ENCODE peak calls at places on chromosomes 1 and 21, in eight cellular contexts. J is HCEC 1CT, K is AG08396, Q is left ventricle myocardium inferior, M is NCI-H1105, A is NCI-H1436, X is GM23248, H is AG04450. Z is an unnamed sample.

GRCh38 chr1:59375321-59376220 is 78.7 kb downstream of the FGGY start:
- DNase-seq in J (peak), K (peak), Q (no peak), M (no peak), A (no peak), X (peak), H (peak), Z (peak)

GRCh38 chr1:31112223-31112622 is 46.7 kb upstream of the PUM1 start:
- DNase-seq in J (no peak), K (no peak), Q (no peak), M (no peak), A (no peak), X (no peak), H (no peak), Z (no peak)

GRCh38 chr1:223022641-223023473 is 120.2 kb downstream of the TLR5 start:
- DNase-seq in J (no peak), K (no peak), Q (peak), M (no peak), A (no peak), X (no peak), H (no peak), Z (peak)

GRCh38 chr1:66478116-66478515 is 55.8 kb upstream of the SGIP1 start:
- DNase-seq in J (peak), K (peak), Q (no peak), M (no peak), A (no peak), X (peak), H (no peak), Z (peak)

GRCh38 chr1:7898962-7899361 is 41.7 kb downstream of the TNFRSF9 start:
- DNase-seq in J (no peak), K (no peak), Q (no peak), M (no peak), A (no peak), X (no peak), H (no peak), Z (no peak)

GRCh38 chr1:187433598-187433997 is 604.8 kb downstream of the PLA2G4A start:
- DNase-seq in J (peak), K (no peak), Q (no peak), M (no peak), A (no peak), X (peak), H (peak), Z (peak)

GRCh38 chr1:4965346-4965726 is 310.9 kb downstream of the AJAP1 start:
- DNase-seq in J (no peak), K (no peak), Q (no peak), M (no peak), A (no peak), X (no peak), H (no peak), Z (no peak)

GRCh38 chr21:37195649-37196048 is 71.5 kb downstream of the VPS26C start:
- DNase-seq in J (no peak), K (no peak), Q (no peak), M (no peak), A (no peak), X (no peak), H (no peak), Z (no peak)

GRCh38 chr1:6683434-6683833 is 18.2 kb downstream of the DNAJC11 start:
- DNase-seq in J (no peak), K (no peak), Q (no peak), M (no peak), A (no peak), X (no peak), H (no peak), Z (no peak)

GRCh38 chr1:160022330-160023310 is 9.2 kb downstream of the PIGM start:
- DNase-seq in J (no peak), K (no peak), Q (no peak), M (no peak), A (no peak), X (peak), H (no peak), Z (no peak)

GRCh38 chr1:118271883-118272282 is 86.9 kb upstream of the SPAG17 start:
- DNase-seq in J (no peak), K (no peak), Q (no peak), M (no peak), A (no peak), X (no peak), H (no peak), Z (no peak)

GRCh38 chr1:185479781-185480180 is 162.7 kb upstream of the IVNS1ABP start:
- DNase-seq in J (no peak), K (no peak), Q (no peak), M (no peak), A (no peak), X (no peak), H (no peak), Z (no peak)

GRCh38 chr21:16424331-16424749 is 694.6 kb downstream of the USP25 start:
- DNase-seq in J (no peak), K (no peak), Q (no peak), M (no peak), A (no peak), X (no peak), H (no peak), Z (no peak)

GRCh38 chr1:224922404-224923164 is 6.9 kb upstream of the DNAH14 start:
- DNase-seq in J (peak), K (peak), Q (no peak), M (peak), A (peak), X (peak), H (peak), Z (no peak)

GRCh38 chr1:1347663-1348419 is 1.4 kb downstream of the DVL1 start:
- DNase-seq in J (no peak), K (no peak), Q (peak), M (no peak), A (no peak), X (peak), H (no peak), Z (no peak)

GRCh38 chr21:45957986-45958610 is 23.5 kb upstream of the COL6A1 start:
- DNase-seq in J (no peak), K (peak), Q (peak), M (no peak), A (no peak), X (peak), H (no peak), Z (peak)

GRCh38 chr1:155188268-155188667 is 14.6 kb downstream of the TRIM46 start:
- DNase-seq in J (no peak), K (no peak), Q (no peak), M (no peak), A (no peak), X (no peak), H (no peak), Z (no peak)

GRCh38 chr1:192788184-192788583 is 20.7 kb upstream of the RGS2 start:
- DNase-seq in J (peak), K (peak), Q (no peak), M (no peak), A (no peak), X (peak), H (no peak), Z (peak)

GRCh38 chr1:230823421-230823820 is 44.9 kb downstream of the C1orf198 start:
- DNase-seq in J (peak), K (no peak), Q (peak), M (no peak), A (no peak), X (peak), H (no peak), Z (no peak)

GRCh38 chr1:1777950-1778826 is at the start of gene NADK:
- DNase-seq in J (peak), K (peak), Q (peak), M (peak), A (peak), X (peak), H (no peak), Z (no peak)

GRCh38 chr1:182113879-182114626 is 52.5 kb upstream of the ZNF648 start:
- DNase-seq in J (no peak), K (no peak), Q (no peak), M (no peak), A (no peak), X (no peak), H (no peak), Z (no peak)

GRCh38 chr1:2395245-2395644 is 3.6 kb downstream of the RER1 start:
- DNase-seq in J (no peak), K (no peak), Q (no peak), M (no peak), A (no peak), X (no peak), H (no peak), Z (no peak)

GRCh38 chr1:204377800-204378608 is 18.3 kb upstream of the PLEKHA6 start:
- DNase-seq in J (no peak), K (peak), Q (peak), M (peak), A (peak), X (peak), H (no peak), Z (no peak)

GRCh38 chr21:36487641-36488307 is 7.9 kb upstream of the CLDN14 start:
- DNase-seq in J (no peak), K (no peak), Q (no peak), M (no peak), A (no peak), X (peak), H (no peak), Z (no peak)

GRCh38 chr1:16152521-16153087 is 3.3 kb downstream of the EPHA2 start:
- DNase-seq in J (no peak), K (peak), Q (peak), M (no peak), A (no peak), X (no peak), H (no peak), Z (no peak)

GRCh38 chr1:204258213-204259115 is 44.7 kb upstream of the GOLT1A start:
- DNase-seq in J (peak), K (peak), Q (peak), M (peak), A (peak), X (peak), H (peak), Z (no peak)

GRCh38 chr1:160813215-160813614 is 17.2 kb downstream of the LY9 start:
- DNase-seq in J (no peak), K (no peak), Q (no peak), M (no peak), A (no peak), X (no peak), H (no peak), Z (no peak)

GRCh38 chr1:77076759-77077158 is 142.5 kb downstream of the PIGK start:
- DNase-seq in J (no peak), K (no peak), Q (no peak), M (no peak), A (no peak), X (no peak), H (no peak), Z (no peak)

GRCh38 chr1:62962794-62963776 is 179.2 kb downstream of the ATG4C start:
- DNase-seq in J (peak), K (peak), Q (no peak), M (no peak), A (peak), X (peak), H (no peak), Z (peak)

GRCh38 chr1:93443456-93443855 is 4.5 kb upstream of the FNBP1L start:
- DNase-seq in J (no peak), K (no peak), Q (no peak), M (peak), A (no peak), X (no peak), H (no peak), Z (no peak)

GRCh38 chr21:45388011-45388521 is 16.9 kb upstream of the COL18A1 start:
- DNase-seq in J (no peak), K (no peak), Q (peak), M (no peak), A (no peak), X (no peak), H (no peak), Z (no peak)

GRCh38 chr21:27570306-27570868 is 603.5 kb upstream of the ADAMTS5 start:
- DNase-seq in J (peak), K (peak), Q (peak), M (no peak), A (no peak), X (peak), H (peak), Z (peak)

GRCh38 chr1:29364101-29364678 is 127.9 kb downstream of the PTPRU start:
- DNase-seq in J (no peak), K (no peak), Q (no peak), M (no peak), A (no peak), X (no peak), H (no peak), Z (no peak)

GRCh38 chr21:24897883-24898282 is 709.4 kb downstream of the MRPL39 start:
- DNase-seq in J (no peak), K (no peak), Q (no peak), M (no peak), A (no peak), X (no peak), H (no peak), Z (no peak)